ENCODE peak calls at places on chromosomes 6 and 20, in seven cellular contexts. Q, Y, G, E, B, I and A are unnamed samples.

GRCh38 chr6:35343092-35343834 is 905 bp downstream of the PPARD start:
- DNase-seq in Q (peak), E (no peak), B (no peak), Y (no peak), I (no peak), G (peak), A (no peak)

GRCh38 chr6:39836621-39837020 is 44.4 kb downstream of the DAAM2 start:
- DNase-seq in I (no peak), G (no peak), Y (no peak), E (no peak), Q (no peak), B (no peak), A (no peak)

GRCh38 chr6:89433637-89434499 is 916 bp downstream of the ANKRD6 start:
- DNase-seq in E (no peak), Y (peak), I (no peak), G (peak), Q (peak), B (no peak), A (peak)

GRCh38 chr20:57769756-57770155 is 59.9 kb upstream of the PMEPA1 start:
- DNase-seq in G (no peak), I (no peak), B (no peak), Y (no peak), E (no peak), Q (no peak), A (no peak)

GRCh38 chr6:33896391-33897192 is 92.8 kb upstream of the MLN start:
- DNase-seq in Y (no peak), G (no peak), E (no peak), B (no peak), Q (no peak), I (no peak), A (no peak)

GRCh38 chr6:169427856-169428255 is 174.2 kb upstream of the THBS2 start:
- DNase-seq in G (peak), I (no peak), B (peak), Q (no peak), Y (no peak), E (no peak), A (no peak)

GRCh38 chr20:5796369-5797040 is 46.3 kb downstream of the SHLD1 start:
- DNase-seq in B (no peak), Q (no peak), Y (no peak), I (no peak), G (no peak), E (no peak), A (no peak)

GRCh38 chr6:89260832-89261231 is 43.7 kb upstream of the GABRR1 start:
- DNase-seq in I (no peak), G (no peak), E (no peak), Q (peak), Y (no peak), B (peak), A (peak)

GRCh38 chr6:142680308-142680707 is 264.7 kb downstream of the HIVEP2 start:
- DNase-seq in Y (no peak), G (no peak), I (no peak), E (no peak), Q (no peak), B (no peak), A (no peak)

GRCh38 chr20:51043811-51044210 is 20.9 kb upstream of the KCNG1 start:
- DNase-seq in Y (no peak), G (no peak), Q (no peak), B (no peak), I (no peak), E (no peak), A (no peak)

GRCh38 chr6:161214722-161215121 is 59.1 kb downstream of the AGPAT4 start:
- DNase-seq in Y (no peak), G (no peak), I (no peak), Q (no peak), B (no peak), E (no peak), A (no peak)

GRCh38 chr6:64983108-64983507 is 723.9 kb downstream of the EYS start:
- DNase-seq in G (no peak), I (no peak), Q (no peak), Y (no peak), E (no peak), B (no peak), A (no peak)

GRCh38 chr6:112468359-112468758 is 121.2 kb downstream of the RFPL4B start:
- DNase-seq in I (no peak), Y (no peak), G (no peak), B (peak), E (no peak), Q (no peak), A (no peak)

GRCh38 chr6:140809694-140810101 is 1323.0 kb upstream of the GJE1 start:
- DNase-seq in I (no peak), Y (no peak), E (no peak), B (no peak), G (no peak), Q (peak), A (no peak)